ENCODE peak calls at places on chromosome 15, in ten cellular contexts. W, V, N, X, R, I, M, L, U and G are unnamed samples.

GRCh38 chr15:89781055-89781454 is 4.9 kb downstream of the MESP2 start:
- DNase-seq in W (no peak), V (no peak), N (no peak), X (no peak), R (peak; percentile 73), I (no peak), M (no peak), L (peak; percentile 67), U (no peak), G (no peak)

GRCh38 chr15:34780725-34781124 is 14.6 kb downstream of the ACTC1 start:
- DNase-seq in W (no peak), V (no peak), N (no peak), X (no peak), R (no peak), I (no peak), M (no peak), L (no peak), U (no peak), G (no peak)

GRCh38 chr15:89888214-89888804 is 5.5 kb downstream of the AP3S2 start:
- DNase-seq in W (peak; percentile 46), V (no peak), N (no peak), X (no peak), R (peak; percentile 41), I (no peak), M (no peak), L (peak; percentile 75), U (peak; percentile 84), G (peak; percentile 80)

GRCh38 chr15:82602195-82602594 is 45.0 kb downstream of the CPEB1 start:
- DNase-seq in W (no peak), V (no peak), N (no peak), X (no peak), R (no peak), I (no peak), M (no peak), L (no peak), U (no peak), G (no peak)

GRCh38 chr15:67178569-67179210 is 75.8 kb downstream of the AAGAB start:
- DNase-seq in W (no peak), V (no peak), N (no peak), X (no peak), R (no peak), I (no peak), M (no peak), L (no peak), U (peak; percentile 99), G (peak; percentile 99)

GRCh38 chr15:61426466-61426865 is 197.4 kb upstream of the RORA start:
- DNase-seq in W (no peak), V (no peak), N (no peak), X (no peak), R (no peak), I (no peak), M (no peak), L (no peak), U (no peak), G (no peak)

GRCh38 chr15:86004061-86004460 is 75.6 kb upstream of the AGBL1 start:
- DNase-seq in W (no peak), V (no peak), N (no peak), X (no peak), R (no peak), I (no peak), M (no peak), L (no peak), U (no peak), G (no peak)

GRCh38 chr15:31268911-31269784 is 57.5 kb upstream of the KLF13 start:
- DNase-seq in W (no peak), V (peak; percentile 46), N (no peak), X (peak; percentile 33), R (peak; percentile 46), I (peak; percentile 85), M (no peak), L (peak; percentile 57), U (no peak), G (no peak)

GRCh38 chr15:95051881-95052280 is 820.5 kb downstream of the MCTP2 start:
- DNase-seq in W (no peak), V (no peak), N (no peak), X (no peak), R (no peak), I (no peak), M (no peak), L (no peak), U (no peak), G (peak; percentile 18)

GRCh38 chr15:44207643-44208042 is 12.6 kb upstream of the FRMD5 start:
- DNase-seq in W (no peak), V (no peak), N (no peak), X (no peak), R (no peak), I (no peak), M (no peak), L (no peak), U (peak; percentile 86), G (no peak)

GRCh38 chr15:66043264-66043663 is 174.0 kb downstream of the RAB11A start:
- DNase-seq in W (no peak), V (no peak), N (no peak), X (no peak), R (peak; percentile 36), I (no peak), M (no peak), L (peak; percentile 60), U (no peak), G (no peak)

GRCh38 chr15:100544290-100544945 is 15.7 kb upstream of the CERS3 start:
- DNase-seq in W (no peak), V (no peak), N (no peak), X (no peak), R (no peak), I (no peak), M (no peak), L (no peak), U (no peak), G (no peak)

GRCh38 chr15:94370197-94370987 is 139.0 kb downstream of the MCTP2 start:
- DNase-seq in W (no peak), V (no peak), N (no peak), X (no peak), R (no peak), I (no peak), M (no peak), L (no peak), U (no peak), G (no peak)

GRCh38 chr15:70566989-70567388 is 196.4 kb downstream of the UACA start:
- DNase-seq in W (no peak), V (no peak), N (no peak), X (no peak), R (no peak), I (no peak), M (no peak), L (no peak), U (no peak), G (no peak)

GRCh38 chr15:57735406-57735805 is 28.9 kb downstream of the POLR2M start:
- DNase-seq in W (no peak), V (no peak), N (no peak), X (no peak), R (no peak), I (no peak), M (no peak), L (no peak), U (no peak), G (no peak)

GRCh38 chr15:81942655-81943054 is 103.2 kb downstream of the MEX3B start:
- DNase-seq in W (no peak), V (no peak), N (no peak), X (no peak), R (no peak), I (no peak), M (no peak), L (no peak), U (no peak), G (no peak)

GRCh38 chr15:67183443-67184169 is 70.9 kb downstream of the AAGAB start:
- DNase-seq in W (no peak), V (peak; percentile 75), N (no peak), X (no peak), R (no peak), I (no peak), M (no peak), L (no peak), U (peak; percentile 92), G (peak; percentile 83)

GRCh38 chr15:74322558-74323180 is 44.8 kb downstream of the CYP11A1 start:
- DNase-seq in W (peak; percentile 85), V (peak; percentile 73), N (peak; percentile 83), X (no peak), R (peak; percentile 52), I (peak; percentile 61), M (peak; percentile 71), L (peak; percentile 66), U (peak; percentile 68), G (peak; percentile 61)

GRCh38 chr15:52021892-52022540 is 3.0 kb downstream of the MAPK6 start:
- DNase-seq in W (no peak), V (no peak), N (no peak), X (no peak), R (no peak), I (peak; percentile 18), M (no peak), L (no peak), U (no peak), G (no peak)
- H3K4me3 ChIP-seq in W (no peak overlapping the region), V (no peak overlapping the region), N (no peak overlapping the region), X (peak overlapping the region; percentile 62), R (no peak overlapping the region), I (no peak overlapping the region), M (peak overlapping the region; percentile 82), L (no peak overlapping the region), U (peak overlapping the region; percentile 92), G (peak overlapping the region; percentile 98)

DNA sequence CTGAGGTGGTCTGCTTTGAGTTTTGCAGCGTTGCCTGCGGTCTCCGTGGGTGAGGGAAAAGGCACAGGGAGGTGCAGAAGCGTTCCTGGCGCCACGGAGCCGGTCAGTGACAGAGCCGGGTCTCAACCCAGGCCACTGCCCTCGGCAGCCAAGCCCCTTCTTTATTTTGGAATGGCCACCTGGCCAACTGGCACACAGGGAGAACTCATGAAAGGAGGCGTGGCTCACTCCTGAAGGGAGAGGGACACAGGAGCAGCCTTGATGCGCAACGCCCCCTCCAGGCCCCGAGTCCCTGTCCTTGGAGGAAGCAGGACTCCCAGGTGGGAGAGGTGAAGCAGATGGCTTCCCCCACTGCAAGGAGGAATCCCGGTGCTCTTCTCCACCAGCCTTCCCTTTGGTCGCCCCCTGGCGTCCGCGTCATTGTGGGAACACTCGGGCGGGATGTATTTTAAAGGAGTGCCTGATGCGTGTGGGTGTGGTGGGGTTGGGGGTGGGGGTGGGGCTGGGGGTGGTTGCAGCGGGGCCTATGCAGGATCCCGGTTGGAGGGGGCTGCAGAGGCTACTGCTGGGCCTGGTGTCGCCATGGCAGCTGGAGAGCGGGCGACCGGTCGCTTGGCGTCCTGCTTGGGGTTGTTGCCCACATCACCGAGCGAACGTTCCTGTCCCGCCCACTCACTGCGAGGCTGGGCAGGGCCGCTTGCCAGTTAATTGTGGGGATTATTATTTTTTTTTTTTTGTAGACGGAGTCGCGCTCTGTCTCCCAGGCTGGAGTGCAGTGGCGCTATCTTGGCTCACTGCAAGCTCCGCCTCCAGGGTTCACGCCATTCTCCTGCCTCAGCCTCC is 32.6 kb downstream of the APBA2 start:
- DNase-seq in W (peak; percentile 23), V (no peak), N (no peak), X (no peak), R (no peak), I (no peak), M (no peak), L (no peak), U (peak; percentile 2), G (peak; percentile 26)
- TF ChIP-seq CTCF in W (no peak), V (no peak), N (no peak), X (no peak), R (no peak), I (no peak), M (peak; percentile 19), L (no peak), U (peak; percentile 21), G (peak; percentile 37)

GRCh38 chr15:19956124-19956796 is 585.3 kb downstream of the GOLGA6L6 start:
- DNase-seq in W (no peak), V (no peak), N (no peak), X (no peak), R (no peak), I (no peak), M (no peak), L (no peak), U (no peak), G (no peak)
- H3K4me3 ChIP-seq in W (no peak overlapping the region), V (no peak overlapping the region), N (no peak overlapping the region), X (no peak overlapping the region), R (no peak overlapping the region), I (no peak overlapping the region), M (no peak overlapping the region), L (no peak overlapping the region), U (no peak overlapping the region), G (no peak overlapping the region)

GRCh38 chr15:69498987-69499386 is 46.4 kb downstream of the RPLP1 start:
- DNase-seq in W (no peak), V (no peak), N (no peak), X (no peak), R (no peak), I (no peak), M (no peak), L (no peak), U (no peak), G (no peak)
- TF ChIP-seq CTCF in W (no peak), V (no peak), N (no peak), X (no peak), R (no peak), I (no peak), M (no peak), L (no peak), U (no peak), G (no peak)